ENCODE peak calls at places on chromosomes 1 and 21, in five cellular contexts. One of them, this sample, is unnamed.

GRCh38 chr1:42737257-42737656 is 2.8 kb downstream of the CLDN19 start:
- DNase-seq in AG20443: no peak
- DNase-seq in cardiac fibroblast: no peak
- DNase-seq in T-helper 2 cell: no peak
- DNase-seq in spleen: no peak
- DNase-seq in this sample: peak; percentile 30

GRCh38 chr1:173205146-173206051 is 1.7 kb downstream of the TNFSF4 start:
- DNase-seq in cardiac fibroblast: peak; percentile 80
- DNase-seq in AG20443: peak; percentile 53
- DNase-seq in T-helper 2 cell: no peak
- DNase-seq in spleen: no peak
- DNase-seq in this sample: no peak

GRCh38 chr21:38982096-38982495 is 176.4 kb downstream of the ETS2 start:
- DNase-seq in spleen: no peak
- DNase-seq in cardiac fibroblast: peak; percentile 56
- DNase-seq in T-helper 2 cell: no peak
- DNase-seq in AG20443: peak; percentile 35
- DNase-seq in this sample: no peak

GRCh38 chr1:43611950-43612349 is 38.0 kb upstream of the KDM4A start:
- DNase-seq in spleen: no peak
- DNase-seq in T-helper 2 cell: no peak
- DNase-seq in AG20443: no peak
- DNase-seq in cardiac fibroblast: no peak
- DNase-seq in this sample: no peak

GRCh38 chr1:209929751-209930150 is 8.3 kb upstream of the SYT14 start:
- DNase-seq in T-helper 2 cell: no peak
- DNase-seq in AG20443: no peak
- DNase-seq in spleen: no peak
- DNase-seq in cardiac fibroblast: no peak
- DNase-seq in this sample: no peak

GRCh38 chr1:243924188-243924587 is 74.1 kb upstream of the AKT3 start:
- DNase-seq in T-helper 2 cell: no peak
- DNase-seq in spleen: no peak
- DNase-seq in cardiac fibroblast: peak; percentile 67
- DNase-seq in AG20443: peak; percentile 77
- DNase-seq in this sample: no peak

GRCh38 chr1:210587547-210587946 is 258.8 kb downstream of the HHAT start:
- DNase-seq in AG20443: no peak
- DNase-seq in cardiac fibroblast: peak; percentile 20
- DNase-seq in T-helper 2 cell: no peak
- DNase-seq in spleen: no peak
- DNase-seq in this sample: peak; percentile 18

GRCh38 chr1:99619583-99619982 is 26.3 kb upstream of the PALMD start:
- DNase-seq in spleen: no peak
- DNase-seq in AG20443: peak; percentile 12
- DNase-seq in T-helper 2 cell: no peak
- DNase-seq in cardiac fibroblast: no peak
- DNase-seq in this sample: peak; percentile 3

GRCh38 chr21:36156815-36157670 is at the start of gene DOP1B:
- DNase-seq in T-helper 2 cell: peak; percentile 10
- DNase-seq in spleen: no peak
- DNase-seq in cardiac fibroblast: no peak
- DNase-seq in AG20443: peak; percentile 29
- DNase-seq in this sample: peak; percentile 82

GRCh38 chr1:31374511-31375196 is 1.8 kb upstream of the FABP3 start:
- DNase-seq in T-helper 2 cell: no peak
- DNase-seq in AG20443: peak; percentile 69
- DNase-seq in spleen: no peak
- DNase-seq in cardiac fibroblast: peak; percentile 70
- DNase-seq in this sample: peak; percentile 15

GRCh38 chr1:26912147-26912490 is 1.7 kb downstream of the NR0B2 start:
- DNase-seq in AG20443: no peak
- DNase-seq in spleen: no peak
- DNase-seq in cardiac fibroblast: no peak
- DNase-seq in T-helper 2 cell: no peak
- DNase-seq in this sample: no peak

GRCh38 chr1:178052650-178053461 is 41.0 kb upstream of the RASAL2 start:
- DNase-seq in spleen: no peak
- DNase-seq in AG20443: peak; percentile 33
- DNase-seq in cardiac fibroblast: peak; percentile 55
- DNase-seq in T-helper 2 cell: no peak
- DNase-seq in this sample: peak; percentile 79

GRCh38 chr1:54398963-54399528 is 7.1 kb downstream of the SSBP3 start:
- DNase-seq in spleen: peak; percentile 32
- DNase-seq in T-helper 2 cell: no peak
- DNase-seq in cardiac fibroblast: no peak
- DNase-seq in AG20443: no peak
- DNase-seq in this sample: no peak

GRCh38 chr1:22332795-22333499 is 118.7 kb upstream of the ZBTB40 start:
- DNase-seq in cardiac fibroblast: no peak
- DNase-seq in spleen: peak; percentile 34
- DNase-seq in T-helper 2 cell: no peak
- DNase-seq in AG20443: peak; percentile 76
- DNase-seq in this sample: no peak

GRCh38 chr1:233393926-233394680 is 66.6 kb downstream of the MAP3K21 start:
- DNase-seq in cardiac fibroblast: no peak
- DNase-seq in T-helper 2 cell: no peak
- DNase-seq in spleen: no peak
- DNase-seq in AG20443: no peak
- DNase-seq in this sample: peak; percentile 84

This sample was measured in NCI-H69.